ENCODE peak calls at places on chromosome 7, in six cellular contexts. One of them, this sample, is unnamed.

GRCh38 chr7:81908220-81908619 is 138.4 kb upstream of the HGF start:
- DNase-seq in H9: no peak
- DNase-seq in IMR-90: no peak
- DNase-seq in mesenchymal stem cell: no peak
- DNase-seq in astrocyte: no peak
- DNase-seq in HCT116: no peak
- DNase-seq in this sample: no peak

GRCh38 chr7:88686468-88687229 is 72.9 kb upstream of the ZNF804B start:
- DNase-seq in H9: peak
- DNase-seq in IMR-90: no peak
- DNase-seq in mesenchymal stem cell: no peak
- DNase-seq in astrocyte: no peak
- DNase-seq in HCT116: no peak
- DNase-seq in this sample: peak

GRCh38 chr7:13476881-13477444 is 512.5 kb downstream of the ETV1 start:
- DNase-seq in H9: no peak
- DNase-seq in IMR-90: no peak
- DNase-seq in mesenchymal stem cell: no peak
- DNase-seq in astrocyte: no peak
- DNase-seq in HCT116: no peak
- DNase-seq in this sample: peak

GRCh38 chr7:5523052-5523711 is 99.5 kb upstream of the TNRC18 start:
- DNase-seq in H9: peak
- DNase-seq in IMR-90: peak
- DNase-seq in mesenchymal stem cell: peak
- DNase-seq in astrocyte: no peak
- DNase-seq in HCT116: no peak
- DNase-seq in this sample: peak

GRCh38 chr7:52302765-52303520 is 732.5 kb upstream of the POM121L12 start:
- DNase-seq in H9: no peak
- DNase-seq in IMR-90: no peak
- DNase-seq in mesenchymal stem cell: no peak
- DNase-seq in astrocyte: no peak
- DNase-seq in HCT116: no peak
- DNase-seq in this sample: no peak

GRCh38 chr7:124171068-124171467 is 138.2 kb upstream of the TMEM229A start:
- DNase-seq in H9: no peak
- DNase-seq in IMR-90: peak
- DNase-seq in mesenchymal stem cell: peak
- DNase-seq in astrocyte: no peak
- DNase-seq in HCT116: peak
- DNase-seq in this sample: peak

GRCh38 chr7:44225566-44226395 is 25.0 kb downstream of the YKT6 start:
- DNase-seq in H9: no peak
- DNase-seq in IMR-90: no peak
- DNase-seq in mesenchymal stem cell: no peak
- DNase-seq in astrocyte: no peak
- DNase-seq in HCT116: no peak
- DNase-seq in this sample: no peak

GRCh38 chr7:129959480-129960332 is 6.9 kb upstream of the UBE2H start:
- DNase-seq in H9: no peak
- DNase-seq in IMR-90: no peak
- DNase-seq in mesenchymal stem cell: peak
- DNase-seq in astrocyte: no peak
- DNase-seq in HCT116: no peak
- DNase-seq in this sample: no peak

GRCh38 chr7:4681922-4682620 is at the start of gene FOXK1:
- DNase-seq in H9: peak
- DNase-seq in IMR-90: peak
- DNase-seq in mesenchymal stem cell: peak
- DNase-seq in astrocyte: peak
- DNase-seq in HCT116: no peak
- DNase-seq in this sample: peak

GRCh38 chr7:94289071-94289470 is 105.6 kb upstream of the COL1A2 start:
- DNase-seq in H9: peak
- DNase-seq in IMR-90: peak
- DNase-seq in mesenchymal stem cell: peak
- DNase-seq in astrocyte: peak
- DNase-seq in HCT116: peak
- DNase-seq in this sample: peak

GRCh38 chr7:12524794-12525386 is 45.6 kb upstream of the SCIN start:
- DNase-seq in H9: no peak
- DNase-seq in IMR-90: peak
- DNase-seq in mesenchymal stem cell: peak
- DNase-seq in astrocyte: peak
- DNase-seq in HCT116: peak
- DNase-seq in this sample: peak

GRCh38 chr7:151251328-151251925 is 2.9 kb upstream of the SMARCD3 start:
- DNase-seq in H9: no peak
- DNase-seq in IMR-90: peak
- DNase-seq in mesenchymal stem cell: peak
- DNase-seq in astrocyte: peak
- DNase-seq in HCT116: no peak
- DNase-seq in this sample: peak
- H2AFZ ChIP-seq in H9: no peak
- H2AFZ ChIP-seq in IMR-90: peak
- H2AFZ ChIP-seq in mesenchymal stem cell: no peak
- H2AFZ ChIP-seq in astrocyte: peak
- H2AFZ ChIP-seq in HCT116: no peak
- H2AFZ ChIP-seq in this sample: peak

GRCh38 chr7:97401398-97401797 is 283.9 kb downstream of the SDHAF3 start:
- DNase-seq in H9: no peak
- DNase-seq in IMR-90: no peak
- DNase-seq in mesenchymal stem cell: no peak
- DNase-seq in astrocyte: no peak
- DNase-seq in HCT116: no peak
- DNase-seq in this sample: no peak
- H3K4me2 ChIP-seq in H9: no peak
- H3K4me2 ChIP-seq in IMR-90: no peak
- H3K4me2 ChIP-seq in mesenchymal stem cell: peak
- H3K4me2 ChIP-seq in astrocyte: no peak
- H3K4me2 ChIP-seq in HCT116: no peak
- H3K4me2 ChIP-seq in this sample: no peak

DNA sequence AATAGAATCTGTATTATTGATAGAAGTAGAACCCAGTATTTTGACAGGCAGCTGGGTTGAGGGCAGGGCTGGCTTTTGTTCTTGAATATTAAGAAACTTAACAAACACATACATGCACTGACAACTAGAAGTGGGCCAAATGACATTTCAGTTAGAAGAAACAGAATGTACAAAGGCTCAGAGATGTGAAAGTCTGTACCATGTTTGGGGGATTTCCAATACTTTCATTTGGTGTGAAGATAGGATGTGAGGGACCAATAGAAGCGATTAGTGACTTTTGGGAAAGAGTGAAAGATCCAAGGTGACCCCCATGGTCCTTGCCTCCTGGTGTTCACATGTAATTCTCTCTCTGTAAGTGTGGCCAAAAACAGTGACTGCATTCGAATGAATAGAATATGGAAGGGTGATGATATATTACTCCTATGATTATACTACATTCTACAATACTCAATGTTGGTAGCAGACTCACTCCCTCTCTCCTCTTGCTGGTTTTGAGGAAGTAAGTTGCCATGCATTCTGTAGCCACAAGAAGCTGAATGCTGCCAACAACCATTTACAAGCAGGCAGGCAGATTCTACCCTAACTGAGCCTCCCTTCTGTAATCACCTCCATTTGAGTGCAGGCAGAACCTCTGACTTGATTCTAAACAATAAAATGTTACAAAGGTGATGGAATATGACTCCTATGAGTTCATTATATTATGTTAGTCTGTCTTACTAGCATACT is 151.4 kb downstream of the TMEM168 start:
- DNase-seq in H9: no peak
- DNase-seq in IMR-90: no peak
- DNase-seq in mesenchymal stem cell: no peak
- DNase-seq in astrocyte: no peak
- DNase-seq in HCT116: no peak
- DNase-seq in this sample: no peak
- H2AFZ ChIP-seq in H9: no peak
- H2AFZ ChIP-seq in IMR-90: no peak
- H2AFZ ChIP-seq in mesenchymal stem cell: no peak
- H2AFZ ChIP-seq in astrocyte: no peak
- H2AFZ ChIP-seq in HCT116: no peak
- H2AFZ ChIP-seq in this sample: peak

DNA sequence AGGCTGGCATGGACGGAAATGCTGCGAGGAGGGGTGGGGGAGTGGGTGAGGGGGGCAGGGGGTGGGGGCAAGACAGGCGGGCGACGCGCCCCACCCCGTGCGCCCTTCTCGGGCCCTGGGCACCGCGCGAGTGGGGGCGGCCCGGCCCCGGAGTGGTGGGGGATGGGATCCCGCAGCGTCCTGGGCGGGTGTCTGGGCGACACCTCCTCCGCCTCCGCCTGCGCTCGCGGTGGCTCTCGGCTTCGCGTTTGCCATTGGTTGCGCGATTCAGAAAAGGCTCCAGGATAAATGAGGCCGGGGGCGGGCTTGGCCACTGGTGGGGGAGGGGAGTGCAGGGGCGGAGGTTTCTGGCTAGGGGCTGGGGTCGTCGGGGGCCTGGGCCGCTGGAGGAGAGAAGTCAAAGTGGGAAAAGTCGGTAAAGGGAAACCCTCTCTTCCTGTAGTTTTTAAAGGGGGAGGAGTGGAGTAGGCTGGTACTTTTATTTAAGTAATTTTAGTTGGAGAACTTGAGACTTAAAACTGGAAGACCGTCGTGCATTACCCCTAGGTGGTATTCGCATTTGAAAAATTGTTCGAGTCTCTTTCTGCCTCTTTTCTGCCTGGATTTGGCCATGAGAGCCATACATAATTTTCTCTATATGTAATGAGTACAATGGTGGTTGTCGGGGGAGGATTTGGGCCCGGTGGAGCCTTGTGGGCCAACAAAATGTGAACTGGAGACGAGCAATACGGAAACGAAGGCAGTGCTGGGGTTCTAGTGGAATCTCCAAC is 984 bp upstream of the IGF2BP3 start:
- DNase-seq in H9: peak
- DNase-seq in IMR-90: peak
- DNase-seq in mesenchymal stem cell: peak
- DNase-seq in astrocyte: peak
- DNase-seq in HCT116: peak
- DNase-seq in this sample: peak
- H3K4me2 ChIP-seq in H9: peak
- H3K4me2 ChIP-seq in IMR-90: peak
- H3K4me2 ChIP-seq in mesenchymal stem cell: peak
- H3K4me2 ChIP-seq in astrocyte: peak
- H3K4me2 ChIP-seq in HCT116: peak
- H3K4me2 ChIP-seq in this sample: peak

GRCh38 chr7:122901250-122901649 is 15.0 kb upstream of the CADPS2 start:
- DNase-seq in H9: no peak
- DNase-seq in IMR-90: no peak
- DNase-seq in mesenchymal stem cell: peak
- DNase-seq in astrocyte: no peak
- DNase-seq in HCT116: no peak
- DNase-seq in this sample: no peak
- H2AFZ ChIP-seq in H9: no peak
- H2AFZ ChIP-seq in IMR-90: no peak
- H2AFZ ChIP-seq in mesenchymal stem cell: no peak
- H2AFZ ChIP-seq in astrocyte: no peak
- H2AFZ ChIP-seq in HCT116: no peak
- H2AFZ ChIP-seq in this sample: no peak

GRCh38 chr7:11210374-11210773 is 236.7 kb downstream of the PHF14 start:
- DNase-seq in H9: no peak
- DNase-seq in IMR-90: no peak
- DNase-seq in mesenchymal stem cell: no peak
- DNase-seq in astrocyte: no peak
- DNase-seq in HCT116: no peak
- DNase-seq in this sample: no peak

GRCh38 chr7:11213246-11213645 is 239.6 kb downstream of the PHF14 start:
- DNase-seq in H9: no peak
- DNase-seq in IMR-90: no peak
- DNase-seq in mesenchymal stem cell: peak
- DNase-seq in astrocyte: no peak
- DNase-seq in HCT116: no peak
- DNase-seq in this sample: no peak

GRCh38 chr7:11212080-11212711 is 238.5 kb downstream of the PHF14 start:
- DNase-seq in H9: peak
- DNase-seq in IMR-90: peak
- DNase-seq in mesenchymal stem cell: peak
- DNase-seq in astrocyte: peak
- DNase-seq in HCT116: peak
- DNase-seq in this sample: peak

GRCh38 chr7:11216276-11216675 is 242.6 kb downstream of the PHF14 start:
- DNase-seq in H9: no peak
- DNase-seq in IMR-90: no peak
- DNase-seq in mesenchymal stem cell: no peak
- DNase-seq in astrocyte: no peak
- DNase-seq in HCT116: no peak
- DNase-seq in this sample: no peak

DNA sequence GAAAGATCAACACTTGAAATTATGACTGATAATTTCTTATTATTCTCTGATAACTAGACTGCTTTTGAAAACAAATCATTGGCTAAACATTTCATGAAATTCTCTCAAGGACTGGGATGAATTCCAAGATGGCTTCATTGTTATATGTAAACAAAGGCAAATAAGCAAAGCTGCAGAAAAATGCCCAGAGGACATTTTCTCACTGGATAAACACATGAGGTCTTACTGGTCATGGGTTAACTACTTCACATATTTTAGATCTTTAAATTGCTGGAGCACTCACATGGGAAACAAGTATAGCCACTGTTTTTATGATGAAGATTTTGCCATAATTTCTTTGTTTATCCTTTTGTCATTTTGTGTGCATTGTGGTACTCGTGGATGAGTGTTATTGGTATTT is 239.1 kb downstream of the PHF14 start:
- DNase-seq in H9: no peak
- DNase-seq in IMR-90: peak
- DNase-seq in mesenchymal stem cell: peak
- DNase-seq in astrocyte: no peak
- DNase-seq in HCT116: no peak
- DNase-seq in this sample: no peak
- H3K4me2 ChIP-seq in H9: no peak
- H3K4me2 ChIP-seq in IMR-90: no peak
- H3K4me2 ChIP-seq in mesenchymal stem cell: no peak
- H3K4me2 ChIP-seq in astrocyte: no peak
- H3K4me2 ChIP-seq in HCT116: no peak
- H3K4me2 ChIP-seq in this sample: no peak

GRCh38 chr7:42319631-42320030 is 82.6 kb upstream of the GLI3 start:
- DNase-seq in H9: no peak
- DNase-seq in IMR-90: no peak
- DNase-seq in mesenchymal stem cell: no peak
- DNase-seq in astrocyte: no peak
- DNase-seq in HCT116: no peak
- DNase-seq in this sample: no peak

GRCh38 chr7:42311195-42311594 is 74.2 kb upstream of the GLI3 start:
- DNase-seq in H9: no peak
- DNase-seq in IMR-90: no peak
- DNase-seq in mesenchymal stem cell: no peak
- DNase-seq in astrocyte: no peak
- DNase-seq in HCT116: no peak
- DNase-seq in this sample: no peak

GRCh38 chr7:42315631-42316030 is 78.6 kb upstream of the GLI3 start:
- DNase-seq in H9: no peak
- DNase-seq in IMR-90: peak
- DNase-seq in mesenchymal stem cell: peak
- DNase-seq in astrocyte: peak
- DNase-seq in HCT116: no peak
- DNase-seq in this sample: no peak

GRCh38 chr7:42314696-42315095 is 77.7 kb upstream of the GLI3 start:
- DNase-seq in H9: no peak
- DNase-seq in IMR-90: no peak
- DNase-seq in mesenchymal stem cell: no peak
- DNase-seq in astrocyte: peak
- DNase-seq in HCT116: no peak
- DNase-seq in this sample: no peak

GRCh38 chr7:42315096-42315495 is 78.1 kb upstream of the GLI3 start:
- DNase-seq in H9: no peak
- DNase-seq in IMR-90: no peak
- DNase-seq in mesenchymal stem cell: peak
- DNase-seq in astrocyte: no peak
- DNase-seq in HCT116: no peak
- DNase-seq in this sample: no peak
- H2AFZ ChIP-seq in H9: no peak
- H2AFZ ChIP-seq in IMR-90: no peak
- H2AFZ ChIP-seq in mesenchymal stem cell: no peak
- H2AFZ ChIP-seq in astrocyte: no peak
- H2AFZ ChIP-seq in HCT116: no peak
- H2AFZ ChIP-seq in this sample: peak

This sample was measured in GM23338.